ENCODE peak calls at places on chromosomes 4 and X, in nine cellular contexts. O is cardiac fibroblast; Y is NCI-H226; L is thyroid gland; I is ovary; E is posterior vena cava; S is MV-4-11; X is activated T-cell treated with anti-CD3 and anti-CD28 coated beads, Interleukin-2, amount 50 U/mL, for 72 hours; P is EL. W is an unnamed sample.

GRCh38 chrX:31209005-31209612 is 137.3 kb upstream of the FTHL17 start:
- DNase-seq in O (peak; percentile 53), Y (peak; percentile 26), L (no peak), I (no peak), E (no peak), S (no peak), X (no peak), P (peak; percentile 78), W (no peak)

GRCh38 chrX:133413218-133413925 is 1.9 kb downstream of the GPC4 start:
- DNase-seq in O (no peak), Y (no peak), L (peak; percentile 19), I (peak; percentile 45), E (no peak), S (no peak), X (no peak), P (no peak), W (no peak)

GRCh38 chrX:139892512-139892911 is 40.3 kb downstream of the ATP11C start:
- DNase-seq in O (no peak), Y (no peak), L (no peak), I (no peak), E (no peak), S (no peak), X (no peak), P (no peak), W (no peak)

GRCh38 chr4:58849026-58849425 is 1738.8 kb upstream of the IGFBP7 start:
- DNase-seq in O (no peak), Y (no peak), L (no peak), I (no peak), E (no peak), S (no peak), X (no peak), P (no peak), W (no peak)

GRCh38 chr4:166493828-166494432 is 620.9 kb downstream of the TLL1 start:
- DNase-seq in O (no peak), Y (peak; percentile 62), L (no peak), I (no peak), E (no peak), S (peak; percentile 32), X (no peak), P (peak; percentile 31), W (no peak)

GRCh38 chr4:126757219-126757618 is 875.5 kb upstream of the INTU start:
- DNase-seq in O (no peak), Y (peak; percentile 3), L (no peak), I (no peak), E (no peak), S (no peak), X (no peak), P (no peak), W (no peak)

GRCh38 chr4:41594439-41594838 is 56.5 kb downstream of the LIMCH1 start:
- DNase-seq in O (no peak), Y (no peak), L (peak; percentile 72), I (no peak), E (peak; percentile 80), S (no peak), X (no peak), P (no peak), W (no peak)

GRCh38 chr4:155954118-155954503 is 445 bp upstream of the CTSO start:
- DNase-seq in O (no peak), Y (no peak), L (peak; percentile 6), I (peak; percentile 22), E (no peak), S (no peak), X (no peak), P (no peak), W (no peak)

GRCh38 chr4:33626242-33626641 is 2618.1 kb downstream of the ARAP2 start:
- DNase-seq in O (no peak), Y (no peak), L (no peak), I (no peak), E (no peak), S (no peak), X (no peak), P (no peak), W (no peak)

GRCh38 chr4:24471623-24472510 is 112.5 kb downstream of the DHX15 start:
- DNase-seq in O (peak; percentile 13), Y (no peak), L (peak; percentile 48), I (peak; percentile 33), E (peak; percentile 81), S (no peak), X (peak; percentile 26), P (peak; percentile 24), W (peak; percentile 3)

GRCh38 chr4:94558392-94558920 is 106.7 kb downstream of the PDLIM5 start:
- DNase-seq in O (no peak), Y (no peak), L (no peak), I (no peak), E (no peak), S (no peak), X (no peak), P (no peak), W (no peak)

GRCh38 chrX:39475372-39475771 is 622.4 kb downstream of the BCOR start:
- DNase-seq in O (no peak), Y (no peak), L (no peak), I (no peak), E (no peak), S (no peak), X (no peak), P (no peak), W (no peak)

GRCh38 chr4:151409470-151410313 is 716 bp downstream of the FHIP1A start:
- DNase-seq in O (peak; percentile 22), Y (peak; percentile 16), L (peak; percentile 56), I (peak; percentile 53), E (no peak), S (peak; percentile 12), X (no peak), P (no peak), W (no peak)

GRCh38 chr4:86544313-86544966 is 49.7 kb upstream of the PTPN13 start:
- DNase-seq in O (no peak), Y (no peak), L (no peak), I (no peak), E (no peak), S (no peak), X (no peak), P (no peak), W (peak; percentile 26)

GRCh38 chr4:145494666-145495065 is 13.0 kb downstream of the SMAD1 start:
- DNase-seq in O (no peak), Y (no peak), L (no peak), I (no peak), E (no peak), S (no peak), X (no peak), P (no peak), W (peak; percentile 28)

GRCh38 chrX:11474021-11474420 is 180.8 kb downstream of the AMELX start:
- DNase-seq in O (no peak), Y (no peak), L (no peak), I (no peak), E (no peak), S (no peak), X (no peak), P (no peak), W (no peak)

GRCh38 chrX:63525491-63525890 is 174.4 kb upstream of the SPIN4 start:
- DNase-seq in O (no peak), Y (no peak), L (no peak), I (no peak), E (no peak), S (no peak), X (no peak), P (no peak), W (no peak)

GRCh38 chr4:73454920-73455319 is 18.9 kb downstream of the AFP start:
- DNase-seq in O (no peak), Y (no peak), L (no peak), I (no peak), E (no peak), S (no peak), X (no peak), P (no peak), W (no peak)

GRCh38 chr4:82652062-82652461 is 90.3 kb upstream of the TMEM150C start:
- DNase-seq in O (peak; percentile 23), Y (no peak), L (no peak), I (no peak), E (no peak), S (peak; percentile 72), X (no peak), P (peak; percentile 31), W (peak; percentile 72)

GRCh38 chr4:156956947-156957346 is 14.7 kb downstream of the PDGFC start:
- DNase-seq in O (no peak), Y (no peak), L (no peak), I (no peak), E (no peak), S (peak; percentile 82), X (no peak), P (no peak), W (peak; percentile 88)

GRCh38 chr4:11463707-11464106 is 35.0 kb upstream of the HS3ST1 start:
- DNase-seq in O (no peak), Y (no peak), L (no peak), I (no peak), E (no peak), S (no peak), X (no peak), P (no peak), W (no peak)

GRCh38 chr4:156021298-156021697 is 67.6 kb upstream of the CTSO start:
- DNase-seq in O (no peak), Y (no peak), L (no peak), I (no peak), E (no peak), S (peak; percentile 93), X (no peak), P (no peak), W (no peak)

GRCh38 chrX:19721726-19722370 is 165.6 kb downstream of the SH3KBP1 start:
- DNase-seq in O (no peak), Y (no peak), L (peak; percentile 91), I (no peak), E (no peak), S (no peak), X (no peak), P (no peak), W (no peak)

GRCh38 chr4:3676196-3676595 is 90.0 kb upstream of the ADRA2C start:
- DNase-seq in O (no peak), Y (no peak), L (no peak), I (peak; percentile 4), E (peak; percentile 70), S (no peak), X (no peak), P (no peak), W (no peak)

W was measured in KBM-7.